ENCODE peak calls at places on chromosomes 2 and 18, in four cellular contexts. Y is mesenchymal stem cell, N is mesendoderm, L is IMR-90. S is an unnamed sample.

GRCh38 chr2:240068193-240068592 is 14.9 kb upstream of the OR6B3 start:
- DNase-seq in Y (no peak), N (no peak), L (no peak), S (no peak)

GRCh38 chr2:8193686-8194615 is 487.9 kb upstream of the ID2 start:
- DNase-seq in Y (no peak), N (peak; percentile 50), L (no peak), S (peak; percentile 80)

GRCh38 chr2:190837417-190837816 is 43.2 kb upstream of the GLS start:
- DNase-seq in Y (peak; percentile 58), N (no peak), L (peak; percentile 48), S (no peak)

GRCh38 chr2:174916270-174916930 is 88.8 kb downstream of the CHN1 start:
- DNase-seq in Y (no peak), N (no peak), L (no peak), S (no peak)

GRCh38 chr18:24930974-24931373 is 421.0 kb downstream of the ZNF521 start:
- DNase-seq in Y (no peak), N (peak; percentile 85), L (no peak), S (no peak)

GRCh38 chr2:28716265-28716865 is 35.3 kb upstream of the PPP1CB start:
- DNase-seq in Y (peak; percentile 98), N (no peak), L (peak; percentile 98), S (no peak)

GRCh38 chr2:54271843-54272600 is 16.0 kb upstream of the TSPYL6 start:
- DNase-seq in Y (no peak), N (no peak), L (no peak), S (no peak)

GRCh38 chr2:46365913-46366674 is 68.9 kb downstream of the EPAS1 start:
- DNase-seq in Y (peak; percentile 36), N (peak; percentile 21), L (peak; percentile 27), S (no peak)

GRCh38 chr2:33230133-33230618 is 246.3 kb upstream of the RASGRP3 start:
- DNase-seq in Y (no peak), N (no peak), L (no peak), S (no peak)

GRCh38 chr2:228600265-228600664 is 418.8 kb upstream of the SPHKAP start:
- DNase-seq in Y (peak; percentile 21), N (no peak), L (peak; percentile 88), S (no peak)

GRCh38 chr2:108388045-108388444 is 10.3 kb downstream of the SULT1C4 start:
- DNase-seq in Y (no peak), N (no peak), L (no peak), S (no peak)

GRCh38 chr2:102081600-102081999 is 60.9 kb upstream of the IL1R1 start:
- DNase-seq in Y (no peak), N (no peak), L (no peak), S (no peak)

GRCh38 chr18:68387246-68387645 is 327.7 kb downstream of the TMX3 start:
- DNase-seq in Y (no peak), N (no peak), L (peak; percentile 50), S (no peak)

GRCh38 chr2:222610746-222611145 is 45.1 kb downstream of the FARSB start:
- DNase-seq in Y (peak; percentile 15), N (no peak), L (peak; percentile 12), S (no peak)

GRCh38 chr2:139031722-139032121 is 251.5 kb upstream of the NXPH2 start:
- DNase-seq in Y (no peak), N (peak; percentile 63), L (no peak), S (no peak)

GRCh38 chr2:111930404-111930803 is 32.0 kb downstream of the MERTK start:
- DNase-seq in Y (no peak), N (no peak), L (no peak), S (no peak)

GRCh38 chr2:46615555-46616487 is 136.5 kb downstream of the TMEM247 start:
- DNase-seq in Y (peak; percentile 46), N (peak; percentile 72), L (peak; percentile 14), S (no peak)

GRCh38 chr2:192952254-192952653 is 757.5 kb upstream of the TMEFF2 start:
- DNase-seq in Y (no peak), N (no peak), L (no peak), S (no peak)

GRCh38 chr2:217929294-217929671 is 73.5 kb downstream of the TNS1 start:
- DNase-seq in Y (no peak), N (no peak), L (no peak), S (no peak)

GRCh38 chr2:63345285-63345633 is 243.0 kb downstream of the WDPCP start:
- DNase-seq in Y (no peak), N (peak; percentile 48), L (no peak), S (no peak)

GRCh38 chr2:202690321-202690900 is 55.6 kb downstream of the FAM117B start:
- DNase-seq in Y (peak; percentile 35), N (no peak), L (no peak), S (no peak)

GRCh38 chr2:65231121-65231520 is 3.5 kb downstream of the ACTR2 start:
- DNase-seq in Y (peak; percentile 41), N (no peak), L (peak; percentile 61), S (no peak)

GRCh38 chr2:16013571-16013970 is 73.2 kb downstream of the MYCN start:
- DNase-seq in Y (no peak), N (no peak), L (no peak), S (no peak)

GRCh38 chr2:233976690-233977294 is 59.6 kb downstream of the TRPM8 start:
- DNase-seq in Y (peak; percentile 75), N (peak; percentile 73), L (peak; percentile 76), S (peak; percentile 46)

GRCh38 chr2:240468300-240469238 is 33.1 kb downstream of the GPC1 start:
- DNase-seq in Y (no peak), N (no peak), L (no peak), S (no peak)

GRCh38 chr18:78875268-78875997 is 104.2 kb upstream of the SALL3 start:
- DNase-seq in Y (no peak), N (peak; percentile 62), L (no peak), S (peak; percentile 24)

GRCh38 chr18:48441405-48441881 is 32.3 kb upstream of the ZBTB7C start:
- DNase-seq in Y (no peak), N (no peak), L (no peak), S (no peak)

GRCh38 chr2:234218261-234219180 is 168.0 kb downstream of the SPP2 start:
- DNase-seq in Y (peak; percentile 6), N (no peak), L (no peak), S (no peak)

GRCh38 chr18:2480536-2480935 is 90.8 kb downstream of the METTL4 start:
- DNase-seq in Y (peak; percentile 39), N (no peak), L (peak; percentile 2), S (no peak)

GRCh38 chr2:217326238-217327022 is 466.6 kb upstream of the TNP1 start:
- DNase-seq in Y (no peak), N (no peak), L (no peak), S (no peak)

GRCh38 chr2:238771193-238771592 is 76.7 kb upstream of the TWIST2 start:
- DNase-seq in Y (no peak), N (peak; percentile 67), L (peak; percentile 28), S (no peak)

GRCh38 chr18:2932247-2933181 is 80.4 kb downstream of the LPIN2 start:
- DNase-seq in Y (peak; percentile 68), N (peak; percentile 57), L (peak; percentile 70), S (peak; percentile 51)

GRCh38 chr18:5451130-5451529 is 92.7 kb downstream of the EPB41L3 start:
- DNase-seq in Y (no peak), N (no peak), L (peak; percentile 53), S (no peak)

GRCh38 chr2:30159766-30160165 is 13.0 kb downstream of the YPEL5 start:
- DNase-seq in Y (no peak), N (no peak), L (no peak), S (no peak)

GRCh38 chr2:9310390-9310789 is 103.8 kb downstream of the ASAP2 start:
- DNase-seq in Y (peak; percentile 85), N (no peak), L (peak; percentile 82), S (no peak)

GRCh38 chr18:966095-967036 is 61.7 kb downstream of the ADCYAP1 start:
- DNase-seq in Y (no peak), N (no peak), L (no peak), S (no peak)

GRCh38 chr2:28348149-28348567 is 44.5 kb upstream of the FOSL2 start:
- DNase-seq in Y (no peak), N (no peak), L (no peak), S (no peak)

GRCh38 chr2:230925443-230925878 is 419 bp upstream of the GPR55 start:
- DNase-seq in Y (no peak), N (no peak), L (no peak), S (no peak)

DNA sequence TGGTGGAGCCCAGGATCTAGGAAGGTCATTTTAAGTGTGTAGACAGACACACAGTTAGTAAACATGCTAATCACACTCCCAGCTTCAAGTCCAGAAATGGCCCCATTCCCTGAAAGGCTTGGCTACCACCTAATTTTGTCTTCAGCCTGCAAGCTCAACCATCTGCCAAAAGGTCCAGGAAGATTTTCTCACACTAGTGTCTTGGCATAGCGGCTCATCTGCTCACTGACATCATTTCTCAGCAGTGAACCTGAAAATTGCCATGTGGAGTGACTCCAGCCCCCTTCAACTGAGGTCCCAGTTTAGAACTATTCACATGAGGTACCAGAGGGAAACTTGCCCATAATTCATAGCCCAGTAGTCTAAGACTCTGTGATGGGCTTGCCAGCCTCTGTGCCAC is 748.9 kb downstream of the LRP1B start:
- DNase-seq in Y (no peak), N (no peak), L (no peak), S (no peak)
- H2BK5ac ChIP-seq in Y (no peak overlapping the region), N (no peak overlapping the region), L (no peak overlapping the region), S (no peak overlapping the region)

DNA sequence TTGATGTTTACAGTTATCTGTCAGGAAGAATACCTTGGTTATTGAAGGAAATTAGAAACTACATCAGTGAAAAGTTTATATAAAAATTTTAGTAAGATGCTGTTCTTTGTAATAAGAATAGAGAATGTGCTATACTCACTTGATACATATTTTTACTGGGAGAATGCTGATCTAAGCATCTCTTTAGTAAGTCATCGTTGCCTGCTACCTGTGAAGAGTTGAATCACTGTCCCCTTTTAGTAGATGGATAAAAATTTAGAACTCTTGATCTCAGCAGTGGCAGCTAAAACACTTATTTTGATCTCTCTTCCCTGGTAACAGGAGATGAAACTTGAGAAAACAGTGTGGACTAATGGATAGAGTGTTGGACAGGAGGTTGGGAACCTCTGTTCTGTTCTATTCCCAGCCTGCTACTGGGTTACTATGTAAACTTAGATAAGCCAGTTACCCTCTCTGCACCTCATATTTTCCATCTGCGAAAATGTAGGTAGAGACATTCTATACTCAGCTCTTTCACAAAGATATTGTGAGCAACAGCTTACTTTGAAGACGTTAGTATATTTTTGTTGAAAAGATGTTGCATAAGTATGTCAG is 100.3 kb downstream of the FEZ2 start:
- DNase-seq in Y (no peak), N (no peak), L (peak; percentile 48), S (no peak)
- H3K36me3 ChIP-seq in Y (peaks cover 56% of the 10 kb centered on the region), N (peaks cover 2% of the 10 kb centered on the region), L (peaks cover 27% of the 10 kb centered on the region), S (peaks cover 8% of the 10 kb centered on the region)

GRCh38 chr2:236969767-236970655 is 115.7 kb upstream of the COPS8 start:
- DNase-seq in Y (no peak), N (no peak), L (no peak), S (no peak)
- H3K4me3 ChIP-seq in Y (no peak overlapping the region), N (no peak overlapping the region), L (no peak overlapping the region), S (no peak overlapping the region)

GRCh38 chr2:6203297-6203959 is 511.2 kb downstream of the SOX11 start:
- DNase-seq in Y (no peak), N (no peak), L (no peak), S (no peak)
- H2BK5ac ChIP-seq in Y (no peak overlapping the region), N (no peak overlapping the region), L (no peak overlapping the region), S (no peak overlapping the region)

DNA sequence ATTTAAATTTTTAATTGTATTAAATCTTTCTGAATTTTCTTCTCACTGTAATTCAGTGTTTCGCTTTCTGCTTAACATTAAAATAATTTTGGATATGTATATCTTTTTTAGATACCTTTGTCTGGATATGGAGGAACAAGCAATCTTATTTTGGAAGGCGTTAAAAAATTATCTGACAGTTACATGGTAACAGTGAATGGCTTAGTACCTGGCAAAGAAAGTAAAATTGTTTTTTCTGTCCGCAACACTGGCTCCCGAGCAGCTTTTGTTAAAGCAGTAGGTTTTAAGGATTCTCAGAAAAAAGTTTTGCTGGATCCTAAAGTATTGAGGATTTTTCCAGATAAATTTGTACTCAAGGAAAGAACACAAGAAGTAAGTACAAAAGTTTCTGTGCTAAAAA is 95.7 kb downstream of the CEP192 start:
- DNase-seq in Y (no peak), N (no peak), L (no peak), S (no peak)
- H3K36me3 ChIP-seq in Y (peaks cover 36% of the 10 kb centered on the region), N (no peaks in the 10 kb centered on the region), L (peaks cover 13% of the 10 kb centered on the region), S (peaks cover 76% of the 10 kb centered on the region)